ENCODE peak calls at places on chromosome 5, in ten cellular contexts. R, T, E, B, U, L, X, I, G and P are unnamed samples.

GRCh38 chr5:7317751-7318150 is 78.2 kb upstream of the ADCY2 start:
- DNase-seq in X (no peak), G (no peak), E (no peak), B (no peak), I (no peak), U (no peak), T (no peak), R (no peak), L (no peak), P (no peak)

GRCh38 chr5:138636401-138636944 is 61.3 kb upstream of the HSPA9 start:
- DNase-seq in U (no peak), G (no peak), E (no peak), I (no peak), L (no peak), B (no peak), X (no peak), R (no peak), T (no peak), P (no peak)

GRCh38 chr5:25823330-25823873 is 1178.6 kb upstream of the CDH10 start:
- DNase-seq in U (no peak), R (no peak), E (no peak), G (no peak), I (no peak), T (no peak), L (no peak), B (no peak), X (no peak), P (no peak)

GRCh38 chr5:55577353-55578060 is 42.7 kb upstream of the PLPP1 start:
- DNase-seq in E (no peak), R (peak; percentile 90), T (peak; percentile 87), B (peak; percentile 84), X (peak; percentile 17), I (peak; percentile 86), L (peak; percentile 27), G (no peak), U (peak; percentile 32), P (no peak)

GRCh38 chr5:93311825-93312224 is 269.2 kb downstream of the NR2F1-AS1 start:
- DNase-seq in R (peak; percentile 88), T (peak; percentile 60), G (no peak), E (no peak), X (no peak), U (no peak), I (no peak), B (no peak), L (no peak), P (no peak)

GRCh38 chr5:132394681-132395259 is 25.3 kb downstream of the SLC22A5 start:
- DNase-seq in E (no peak), R (no peak), I (no peak), L (no peak), U (no peak), T (no peak), G (no peak), B (no peak), X (no peak), P (no peak)

GRCh38 chr5:109329296-109330252 is 80.2 kb downstream of the PJA2 start:
- DNase-seq in R (peak; percentile 87), L (no peak), E (no peak), I (peak; percentile 26), B (no peak), T (peak; percentile 89), X (peak; percentile 57), U (peak; percentile 21), G (no peak), P (no peak)

GRCh38 chr5:163165277-163165676 is 272.1 kb upstream of the CCNG1 start:
- DNase-seq in E (no peak), I (no peak), L (no peak), R (no peak), G (no peak), U (no peak), T (no peak), X (no peak), B (no peak), P (no peak)

GRCh38 chr5:32814141-32814540 is 103.0 kb downstream of the NPR3 start:
- DNase-seq in T (no peak), I (no peak), B (no peak), E (no peak), G (no peak), U (no peak), R (no peak), X (no peak), L (no peak), P (no peak)

DNA sequence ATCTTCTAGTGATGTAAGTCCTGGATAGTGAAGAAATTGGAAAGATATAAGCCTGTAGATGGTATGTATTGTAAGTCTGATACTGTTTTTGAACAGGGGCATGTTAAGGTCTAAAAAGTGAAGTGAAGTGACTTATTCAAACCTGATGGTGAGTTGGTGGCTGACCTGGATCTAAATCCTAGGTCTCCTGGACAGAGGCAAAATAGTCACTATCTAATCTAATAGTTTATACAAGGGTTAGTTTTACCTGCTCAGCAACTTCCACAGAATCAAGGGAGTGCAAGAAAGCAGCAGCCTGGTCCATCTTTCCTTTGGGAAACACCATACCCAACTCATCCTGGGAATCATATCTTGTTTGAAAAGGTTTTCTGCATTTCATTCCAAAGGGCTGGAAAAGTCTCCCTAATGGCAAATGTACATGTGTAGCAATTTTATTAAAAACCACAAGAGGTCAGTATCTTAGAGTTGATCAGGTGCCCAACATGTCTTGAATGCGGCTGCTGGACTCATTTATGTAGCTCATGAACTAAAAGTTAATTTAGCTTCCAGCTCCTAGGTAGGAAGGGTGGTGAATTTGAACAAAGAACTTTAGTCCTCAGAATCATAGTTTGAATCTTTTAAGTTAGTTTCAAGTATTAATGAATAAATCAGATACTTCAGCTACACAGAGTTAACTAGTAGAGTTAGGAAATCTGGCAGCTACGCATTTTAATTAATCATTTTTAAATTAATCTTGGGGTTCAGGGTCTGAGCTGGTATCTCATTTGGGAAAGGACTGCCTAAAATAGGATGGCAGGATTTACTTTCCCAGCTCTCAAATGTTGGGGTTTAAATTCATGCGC is 26.0 kb downstream of the SKP2 start:
- DNase-seq in I (peak; percentile 18), L (no peak), G (no peak), X (peak; percentile 54), B (no peak), E (peak; percentile 12), R (peak; percentile 72), U (peak; percentile 41), T (peak; percentile 74), P (no peak)
- TF ChIP-seq CTCF in I (peak; percentile 65), L (peak; percentile 53), G (peak; percentile 50), X (peak; percentile 33), B (peak; percentile 63), E (peak; percentile 19), R (peak; percentile 53), U (peak; percentile 80), T (peak; percentile 59), P (peak; percentile 60)

DNA sequence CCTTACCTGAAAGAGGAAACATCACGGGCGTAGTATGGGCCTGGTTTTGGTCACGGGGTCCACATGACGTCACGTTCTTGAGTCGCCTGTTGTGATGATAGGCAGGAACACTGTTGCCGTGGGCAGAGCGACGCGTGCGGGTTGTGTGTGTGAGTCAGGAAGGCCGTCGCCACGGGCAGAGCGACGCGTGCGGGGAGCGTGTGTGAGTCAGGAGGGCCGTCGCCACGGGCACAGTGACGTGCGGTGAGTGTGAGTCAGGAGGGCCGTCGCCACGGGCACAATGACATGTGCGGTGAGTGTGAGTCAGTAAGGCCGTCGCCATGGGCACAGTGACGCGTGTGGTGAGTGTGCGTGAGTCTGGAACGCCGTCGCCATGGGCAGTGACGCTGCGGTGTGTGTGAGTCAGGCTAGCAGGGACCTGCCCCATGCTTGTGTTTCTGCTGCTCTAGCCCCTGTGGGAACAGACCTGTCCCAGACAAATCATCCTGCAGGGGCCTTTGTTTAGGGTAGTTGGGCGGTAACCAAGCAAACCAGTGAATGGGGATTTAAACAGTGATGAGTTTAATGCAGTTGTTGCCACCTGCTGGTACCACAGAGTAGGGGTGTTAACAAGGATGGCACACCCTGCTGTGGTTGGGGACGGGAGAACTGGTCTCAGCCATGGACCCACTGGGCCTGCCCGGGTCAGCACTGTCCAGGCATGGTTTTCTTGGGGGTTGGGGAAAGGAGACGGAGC is 19.8 kb downstream of the TRIP13 start:
- DNase-seq in G (no peak), E (no peak), X (peak; percentile 51), I (peak; percentile 99), R (peak; percentile 91), L (no peak), U (peak; percentile 96), T (peak; percentile 93), B (no peak), P (no peak)
- TF ChIP-seq CTCF in G (no peak), E (no peak), X (peak; percentile 7), I (peak; percentile 58), R (peak; percentile 36), L (no peak), U (peak; percentile 73), T (peak; percentile 21), B (no peak), P (no peak)

GRCh38 chr5:98121036-98121936 is 652.2 kb upstream of the RGMB start:
- DNase-seq in B (no peak), I (no peak), R (no peak), U (no peak), T (no peak), G (no peak), E (no peak), L (no peak), X (no peak), P (no peak)
- TF ChIP-seq CTCF in B (no peak), I (no peak), R (no peak), U (no peak), T (no peak), G (no peak), E (no peak), L (no peak), X (no peak), P (no peak)

DNA sequence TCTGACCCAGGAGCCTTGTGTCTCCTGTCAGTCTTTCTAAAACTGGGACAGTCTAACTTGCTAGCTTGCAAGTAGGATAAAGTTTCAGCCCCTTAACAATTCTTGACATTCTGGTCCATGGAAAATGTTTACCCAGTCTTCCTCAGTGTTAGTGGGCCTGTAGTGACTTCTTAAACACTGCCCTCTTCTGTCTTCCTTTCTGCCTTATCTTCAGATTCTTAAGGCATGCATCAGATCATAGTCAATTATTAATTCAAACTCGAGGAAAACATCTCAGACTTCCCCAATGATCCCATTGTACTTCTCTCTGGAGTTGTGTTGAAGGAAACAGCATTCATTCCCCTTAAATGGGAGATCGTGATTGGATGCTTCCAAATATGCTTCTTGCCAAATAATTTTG is 1199.8 kb downstream of the DTWD2 start:
- DNase-seq in E (no peak), B (no peak), I (no peak), T (peak; percentile 5), U (no peak), L (no peak), X (no peak), R (no peak), G (no peak), P (no peak)
- TF ChIP-seq CTCF in E (no peak), B (no peak), I (no peak), T (no peak), U (no peak), L (no peak), X (no peak), R (no peak), G (no peak), P (no peak)